ENCODE peak calls at places on chromosomes 1 and 21, in four cellular contexts. O is Caki2, S is iPS DF 6.9, F is GM23338. D is an unnamed sample.

GRCh38 chr1:83102630-83103071 is 896.3 kb downstream of the TTLL7 start:
- DNase-seq in F (peak; percentile 3), O (no peak), S (no peak), D (no peak)

GRCh38 chr1:213657040-213657439 is 330.7 kb upstream of the PROX1 start:
- DNase-seq in F (no peak), O (no peak), S (no peak), D (no peak)

GRCh38 chr1:171258429-171258828 is 10.1 kb downstream of the FMO1 start:
- DNase-seq in S (no peak), O (no peak), F (no peak), D (no peak)

GRCh38 chr1:14470802-14471201 is 127.7 kb upstream of the KAZN start:
- DNase-seq in F (no peak), O (no peak), S (no peak), D (no peak)

GRCh38 chr1:869499-870244 is 54.1 kb upstream of the SAMD11 start:
- DNase-seq in F (peak; percentile 67), S (no peak), O (peak; percentile 47), D (peak; percentile 93)

GRCh38 chr1:34930702-34931071 is 1.2 kb upstream of the DLGAP3 start:
- DNase-seq in O (no peak), F (no peak), S (no peak), D (no peak)

GRCh38 chr1:32801096-32801713 is 16.0 kb downstream of the YARS1 start:
- DNase-seq in O (no peak), F (no peak), S (no peak), D (no peak)

GRCh38 chr1:47505267-47505666 is 67.4 kb downstream of the FOXD2 start:
- DNase-seq in O (no peak), F (no peak), S (no peak), D (no peak)

GRCh38 chr1:156608036-156608674 is 6.9 kb upstream of the GPATCH4 start:
- DNase-seq in O (peak; percentile 48), F (peak; percentile 92), S (no peak), D (peak; percentile 64)

GRCh38 chr21:44886113-44887075 is 12.9 kb upstream of the PTTG1IP start:
- DNase-seq in S (no peak), O (no peak), F (no peak), D (peak; percentile 53)

GRCh38 chr21:22364163-22364562 is 1366.0 kb downstream of the NCAM2 start:
- DNase-seq in S (no peak), O (no peak), F (no peak), D (no peak)

GRCh38 chr1:209486861-209487260 is 96.7 kb upstream of the CAMK1G start:
- DNase-seq in S (no peak), F (no peak), O (no peak), D (no peak)

GRCh38 chr1:13593511-13594131 is 10.0 kb downstream of the PDPN start:
- DNase-seq in F (peak; percentile 58), O (no peak), S (no peak), D (peak; percentile 50)

GRCh38 chr1:220370041-220370700 is 97.9 kb upstream of the RAB3GAP2 start:
- DNase-seq in F (no peak), O (peak; percentile 52), S (no peak), D (no peak)

GRCh38 chr1:226579781-226580323 is 31.3 kb downstream of the STUM start:
- DNase-seq in F (no peak), O (no peak), S (no peak), D (no peak)

GRCh38 chr1:41783189-41783639 is 135.5 kb downstream of the HIVEP3 start:
- DNase-seq in O (peak; percentile 88), F (no peak), S (no peak), D (no peak)

GRCh38 chr1:72235062-72235461 is 47.3 kb downstream of the NEGR1 start:
- DNase-seq in O (no peak), S (no peak), F (no peak), D (no peak)

GRCh38 chr1:201140235-201140940 is 13.4 kb upstream of the ASCL5 start:
- DNase-seq in O (no peak), S (no peak), F (no peak), D (no peak)

GRCh38 chr1:164928223-164928814 is 369.3 kb downstream of the PBX1 start:
- DNase-seq in F (no peak), S (no peak), O (no peak), D (no peak)

GRCh38 chr1:45583264-45583665 is 576 bp upstream of the NASP start:
- DNase-seq in F (peak; percentile 98), O (peak; percentile 97), S (peak; percentile 94), D (peak; percentile 96)

GRCh38 chr1:27391511-27392095 is 819 bp upstream of the GPR3 start:
- DNase-seq in S (no peak), O (no peak), F (peak; percentile 90), D (peak; percentile 83)

GRCh38 chr1:209412566-209412965 is 170.9 kb upstream of the CAMK1G start:
- DNase-seq in F (no peak), O (no peak), S (no peak), D (no peak)

GRCh38 chr1:219160942-219161341 is 12.7 kb upstream of the LYPLAL1 start:
- DNase-seq in S (no peak), O (no peak), F (no peak), D (no peak)

GRCh38 chr1:51627672-51628071 is 10.8 kb downstream of the OSBPL9 start:
- DNase-seq in S (no peak), F (peak; percentile 75), O (no peak), D (peak; percentile 27)

GRCh38 chr1:31105646-31106045 is 40.1 kb upstream of the PUM1 start:
- DNase-seq in F (no peak), O (no peak), S (no peak), D (no peak)

GRCh38 chr1:153465728-153466625 is 5.5 kb upstream of the S100A7 start:
- DNase-seq in F (peak; percentile 85), S (no peak), O (peak; percentile 27), D (peak; percentile 85)

GRCh38 chr1:157390646-157391045 is 161.7 kb downstream of the FCRL5 start:
- DNase-seq in O (no peak), F (no peak), S (no peak), D (no peak)

GRCh38 chr1:246435421-246436041 is 71.5 kb downstream of the SMYD3 start:
- DNase-seq in O (peak; percentile 20), F (peak; percentile 72), S (no peak), D (no peak)

GRCh38 chr1:4661595-4661917 is 7.1 kb downstream of the AJAP1 start:
- DNase-seq in O (no peak), F (no peak), S (no peak), D (no peak)

GRCh38 chr1:173234899-173235298 is 27.8 kb upstream of the TNFSF4 start:
- DNase-seq in S (no peak), O (no peak), F (no peak), D (no peak)

GRCh38 chr21:32403201-32403701 is 9.3 kb upstream of the EVA1C start:
- DNase-seq in S (no peak), O (peak; percentile 30), F (peak; percentile 92), D (peak; percentile 80)

GRCh38 chr1:226738421-226738994 is 574 bp downstream of the ITPKB start:
- DNase-seq in O (no peak), S (no peak), F (peak; percentile 68), D (peak; percentile 74)

GRCh38 chr1:32701421-32701911 is 1.1 kb downstream of the SYNC start:
- DNase-seq in S (no peak), O (no peak), F (no peak), D (peak; percentile 33)

GRCh38 chr21:29077651-29078090 is 4.2 kb upstream of the CCT8 start:
- DNase-seq in F (peak; percentile 54), S (no peak), O (no peak), D (no peak)

GRCh38 chr1:186577201-186577600 is 103.0 kb downstream of the PTGS2 start:
- DNase-seq in O (no peak), S (no peak), F (no peak), D (no peak)

GRCh38 chr1:177181631-177182291 is 11.0 kb downstream of the BRINP2 start:
- DNase-seq in O (peak; percentile 78), S (no peak), F (peak; percentile 92), D (peak; percentile 91)

GRCh38 chr1:160394673-160395072 is 5.7 kb upstream of the VANGL2 start:
- DNase-seq in S (no peak), F (no peak), O (no peak), D (no peak)

GRCh38 chr1:113040041-113040440 is 33.0 kb upstream of the LRIG2 start:
- DNase-seq in S (no peak), F (no peak), O (no peak), D (no peak)

GRCh38 chr1:4029376-4029775 is 129.3 kb upstream of the C1orf174 start:
- DNase-seq in S (no peak), F (no peak), O (no peak), D (no peak)

D was measured in H7.